ENCODE peak calls at places on chromosome 1, in four cellular contexts. N, J, X and R are unnamed samples.

GRCh38 chr1:185369786-185370185 is 52.7 kb upstream of the IVNS1ABP start:
- DNase-seq in N (no peak), J (no peak), X (no peak), R (no peak)

GRCh38 chr1:212255705-212256307 is 29.4 kb upstream of the PPP2R5A start:
- DNase-seq in N (no peak), J (no peak), X (peak; percentile 18), R (no peak)

GRCh38 chr1:217403321-217403720 is 227.6 kb downstream of the GPATCH2 start:
- DNase-seq in N (peak; percentile 78), J (no peak), X (no peak), R (peak; percentile 80)

GRCh38 chr1:208595745-208596144 is 351.6 kb upstream of the PLXNA2 start:
- DNase-seq in N (peak; percentile 35), J (peak; percentile 47), X (no peak), R (no peak)

GRCh38 chr1:69991644-69992043 is 213.7 kb downstream of the LRRC40 start:
- DNase-seq in N (no peak), J (no peak), X (no peak), R (no peak)

GRCh38 chr1:200415227-200415626 is 5.4 kb upstream of the ZNF281 start:
- DNase-seq in N (no peak), J (no peak), X (no peak), R (no peak)

GRCh38 chr1:182617075-182617429 is 12.9 kb upstream of the RGS16 start:
- DNase-seq in N (no peak), J (no peak), X (no peak), R (no peak)

GRCh38 chr1:40003156-40004093 is 37.1 kb upstream of the CAP1 start:
- DNase-seq in N (no peak), J (no peak), X (no peak), R (no peak)

GRCh38 chr1:241130881-241131280 is 226.1 kb downstream of the RGS7 start:
- DNase-seq in N (no peak), J (no peak), X (no peak), R (no peak)